ENCODE peak calls at places on chromosomes 4 and X, in ten cellular contexts. S is HTR-8/SVneo; G is EL; Y is SK-N-DZ; J is M059J; P is aorta; A is activated CD4-positive, CD25-positive, alpha-beta regulatory T cell; B is NCI-H1092 treated with DMSO at 0.1 percent for 48 hours; Z is gastrocnemius medialis; M is activated CD4-positive, alpha-beta T cell treated with anti-CD3 and anti-CD28 coated beads, Interleukin-2, amount 50 U/mL, for 24 hours. V is an unnamed sample.

GRCh38 chr4:76765473-76766183 is 132.3 kb downstream of the SOWAHB start:
- DNase-seq in S (no peak), G (no peak), Y (no peak), J (no peak), P (no peak), A (no peak), B (no peak), Z (no peak), M (no peak), V (no peak)

GRCh38 chr4:11623726-11624037 is 195.0 kb upstream of the HS3ST1 start:
- DNase-seq in S (no peak), G (no peak), Y (no peak), J (peak; percentile 23), P (no peak), A (no peak), B (no peak), Z (no peak), M (no peak), V (no peak)

GRCh38 chrX:154398668-154399526 is 720 bp downstream of the RPL10 start:
- DNase-seq in S (no peak), G (peak; percentile 66), Y (peak; percentile 81), J (peak; percentile 85), P (peak; percentile 93), A (peak; percentile 69), B (peak; percentile 81), Z (peak; percentile 91), M (peak; percentile 78), V (peak; percentile 75)

GRCh38 chrX:1851527-1851926 is 236.7 kb downstream of the ASMT start:
- DNase-seq in S (no peak), G (no peak), Y (no peak), J (peak; percentile 49), P (peak; percentile 10), A (no peak), B (no peak), Z (no peak), M (no peak), V (no peak)

GRCh38 chr4:155738548-155738947 is 20.3 kb upstream of the GUCY1B1 start:
- DNase-seq in S (no peak), G (peak; percentile 2), Y (no peak), J (no peak), P (no peak), A (no peak), B (no peak), Z (no peak), M (no peak), V (no peak)

GRCh38 chr4:30720021-30720655 is at the start of gene PCDH7:
- DNase-seq in S (peak; percentile 17), G (peak; percentile 58), Y (peak; percentile 64), J (peak; percentile 41), P (peak; percentile 82), A (no peak), B (peak; percentile 36), Z (no peak), M (no peak), V (no peak)

GRCh38 chr4:123503698-123504389 is 107.2 kb downstream of the SPRY1 start:
- DNase-seq in S (no peak), G (no peak), Y (no peak), J (no peak), P (no peak), A (no peak), B (peak; percentile 35), Z (no peak), M (no peak), V (no peak)

GRCh38 chr4:6527259-6527658 is 47.7 kb upstream of the MAN2B2 start:
- DNase-seq in S (no peak), G (no peak), Y (no peak), J (peak; percentile 46), P (no peak), A (no peak), B (no peak), Z (no peak), M (no peak), V (no peak)

GRCh38 chr4:11743236-11743635 is 314.5 kb upstream of the HS3ST1 start:
- DNase-seq in S (no peak), G (no peak), Y (no peak), J (no peak), P (no peak), A (no peak), B (peak; percentile 45), Z (no peak), M (no peak), V (no peak)